ENCODE peak calls at places on chromosome 7, in four cellular contexts. S is GM12878, X is HepG2, F is K562. R is an unnamed sample.

GRCh38 chr7:42217548-42217947 is 19.5 kb downstream of the GLI3 start:
- DNase-seq in S (no peak), X (no peak), F (no peak), R (no peak)

GRCh38 chr7:126803060-126803665 is 449.6 kb downstream of the GRM8 start:
- DNase-seq in S (peak), X (peak), F (peak), R (peak)

GRCh38 chr7:23767514-23767913 is 57.5 kb downstream of the STK31 start:
- DNase-seq in S (no peak), X (no peak), F (no peak), R (no peak)

GRCh38 chr7:36283711-36284130 is 105.9 kb upstream of the ANLN start:
- DNase-seq in S (no peak), X (no peak), F (peak), R (no peak)

GRCh38 chr7:151174246-151175046 is 7.0 kb upstream of the GBX1 start:
- DNase-seq in S (no peak), X (no peak), F (no peak), R (no peak)

GRCh38 chr7:44308741-44309270 is 16.6 kb downstream of the CAMK2B start:
- DNase-seq in S (no peak), X (no peak), F (no peak), R (no peak)

GRCh38 chr7:35289376-35289775 is 35.5 kb upstream of the TBX20 start:
- DNase-seq in S (no peak), X (no peak), F (no peak), R (no peak)

GRCh38 chr7:157709531-157710251 is 372.9 kb downstream of the DNAJB6 start:
- DNase-seq in S (no peak), X (no peak), F (no peak), R (no peak)

GRCh38 chr7:118872568-118872967 is 648.1 kb downstream of the ANKRD7 start:
- DNase-seq in S (no peak), X (peak), F (no peak), R (no peak)

GRCh38 chr7:128322040-128322643 is 21.6 kb downstream of the RBM28 start:
- DNase-seq in S (no peak), X (peak), F (no peak), R (no peak)

GRCh38 chr7:82413237-82413636 is 30.3 kb downstream of the CACNA2D1 start:
- DNase-seq in S (no peak), X (no peak), F (no peak), R (no peak)

GRCh38 chr7:106610996-106611886 is 49.7 kb downstream of the CCDC71L start:
- DNase-seq in S (peak), X (no peak), F (no peak), R (no peak)

GRCh38 chr7:118844748-118845147 is 620.2 kb downstream of the ANKRD7 start:
- DNase-seq in S (no peak), X (peak), F (no peak), R (no peak)

GRCh38 chr7:137343483-137343841 is at the start of gene PTN:
- DNase-seq in S (no peak), X (no peak), F (no peak), R (peak)

GRCh38 chr7:132255898-132256297 is 320.4 kb downstream of the PLXNA4 start:
- DNase-seq in S (no peak), X (peak), F (no peak), R (no peak)

GRCh38 chr7:2417981-2418481 is 14.6 kb downstream of the CHST12 start:
- DNase-seq in S (no peak), X (no peak), F (no peak), R (no peak)

GRCh38 chr7:136993377-136993776 is 124.9 kb downstream of the CHRM2 start:
- DNase-seq in S (no peak), X (no peak), F (no peak), R (no peak)

GRCh38 chr7:158820656-158821055 is 8.7 kb downstream of the ESYT2 start:
- DNase-seq in S (no peak), X (no peak), F (no peak), R (no peak)

GRCh38 chr7:100590077-100590737 is 4.1 kb downstream of the FBXO24 start:
- DNase-seq in S (no peak), X (no peak), F (no peak), R (no peak)

GRCh38 chr7:101077303-101078086 is 7.8 kb upstream of the TRIM56 start:
- DNase-seq in S (peak), X (peak), F (peak), R (peak)

GRCh38 chr7:121798076-121798475 is 74.9 kb upstream of the PTPRZ1 start:
- DNase-seq in S (no peak), X (no peak), F (no peak), R (no peak)

GRCh38 chr7:95951531-95951930 is 179.2 kb downstream of the DYNC1I1 start:
- DNase-seq in S (no peak), X (no peak), F (no peak), R (no peak)

GRCh38 chr7:104958278-104958903 is 55.6 kb upstream of the KMT2E start:
- DNase-seq in S (no peak), X (no peak), F (no peak), R (no peak)

GRCh38 chr7:100887186-100887954 is 2.1 kb downstream of the UFSP1 start:
- DNase-seq in S (peak), X (no peak), F (peak), R (no peak)

GRCh38 chr7:30472771-30473392 is 5.7 kb downstream of the NOD1 start:
- DNase-seq in S (no peak), X (no peak), F (no peak), R (no peak)

GRCh38 chr7:73828107-73828803 is 2.5 kb upstream of the CLDN4 start:
- DNase-seq in S (no peak), X (peak), F (peak), R (peak)

GRCh38 chr7:56083150-56083785 is 9.5 kb downstream of the PHKG1 start:
- DNase-seq in S (no peak), X (no peak), F (no peak), R (no peak)

GRCh38 chr7:40921589-40922315 is 781.1 kb downstream of the INHBA start:
- DNase-seq in S (no peak), X (no peak), F (no peak), R (no peak)

GRCh38 chr7:79876769-79877362 is 257.8 kb upstream of the GNAI1 start:
- DNase-seq in S (no peak), X (no peak), F (no peak), R (no peak)

GRCh38 chr7:87785368-87785995 is 90.7 kb downstream of the SLC25A40 start:
- DNase-seq in S (no peak), X (no peak), F (no peak), R (no peak)

GRCh38 chr7:158924956-158925355 is 68.6 kb downstream of the DYNC2I1 start:
- DNase-seq in S (no peak), X (no peak), F (no peak), R (no peak)

GRCh38 chr7:91288208-91288824 is 24.1 kb downstream of the FZD1 start:
- DNase-seq in S (no peak), X (peak), F (peak), R (peak)

GRCh38 chr7:47488969-47489342 is 93.0 kb downstream of the TNS3 start:
- DNase-seq in S (no peak), X (no peak), F (no peak), R (no peak)
- TF ChIP-seq TARDBP in S (no peak), X (no peak), F (no peak), R (no peak)

DNA sequence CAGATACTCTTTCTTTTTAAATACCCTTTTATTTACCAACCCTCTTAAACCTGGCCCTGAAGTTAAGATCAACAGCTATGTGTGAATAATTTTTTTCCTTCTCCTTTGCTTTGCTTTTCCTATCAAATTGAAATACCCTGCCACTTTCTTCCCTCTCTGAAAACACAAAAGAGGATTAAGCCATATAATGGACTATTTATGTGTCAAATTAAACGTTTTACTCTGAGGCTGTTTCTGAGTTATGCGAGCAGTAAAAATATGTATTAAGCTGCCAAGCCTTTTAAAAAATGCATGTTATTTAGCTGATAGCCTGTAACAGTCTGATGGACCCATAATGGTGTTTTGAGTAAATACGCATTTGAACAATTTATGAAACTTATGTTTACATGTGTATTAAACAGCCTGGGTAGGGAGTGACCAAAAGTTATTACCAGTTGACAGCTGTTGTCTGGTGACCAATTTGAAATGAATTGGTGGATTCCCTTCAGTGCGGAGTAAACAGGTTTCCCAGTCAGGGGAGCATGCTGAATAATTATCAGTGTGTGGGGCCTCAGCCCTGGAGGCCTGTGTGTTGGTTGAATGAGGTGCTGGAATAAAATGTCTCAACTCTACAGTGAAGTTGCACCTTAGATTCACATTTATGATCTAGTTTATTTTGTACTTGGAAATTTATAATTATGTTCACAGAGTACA is 89.6 kb downstream of the AUTS2 start:
- DNase-seq in S (no peak), X (no peak), F (no peak), R (no peak)
- TF ChIP-seq TARDBP in S (no peak), X (no peak), F (no peak), R (no peak)

GRCh38 chr7:77950548-77950947 is 152.0 kb downstream of the PHTF2 start:
- DNase-seq in S (no peak), X (no peak), F (no peak), R (no peak)
- TF ChIP-seq TARDBP in S (no peak), X (no peak), F (no peak), R (no peak)

GRCh38 chr7:130649004-130649790 is 19.4 kb downstream of the COPG2 start:
- DNase-seq in S (peak), X (no peak), F (no peak), R (no peak)
- TF ChIP-seq TARDBP in S (no peak), X (no peak), F (no peak), R (no peak)

DNA sequence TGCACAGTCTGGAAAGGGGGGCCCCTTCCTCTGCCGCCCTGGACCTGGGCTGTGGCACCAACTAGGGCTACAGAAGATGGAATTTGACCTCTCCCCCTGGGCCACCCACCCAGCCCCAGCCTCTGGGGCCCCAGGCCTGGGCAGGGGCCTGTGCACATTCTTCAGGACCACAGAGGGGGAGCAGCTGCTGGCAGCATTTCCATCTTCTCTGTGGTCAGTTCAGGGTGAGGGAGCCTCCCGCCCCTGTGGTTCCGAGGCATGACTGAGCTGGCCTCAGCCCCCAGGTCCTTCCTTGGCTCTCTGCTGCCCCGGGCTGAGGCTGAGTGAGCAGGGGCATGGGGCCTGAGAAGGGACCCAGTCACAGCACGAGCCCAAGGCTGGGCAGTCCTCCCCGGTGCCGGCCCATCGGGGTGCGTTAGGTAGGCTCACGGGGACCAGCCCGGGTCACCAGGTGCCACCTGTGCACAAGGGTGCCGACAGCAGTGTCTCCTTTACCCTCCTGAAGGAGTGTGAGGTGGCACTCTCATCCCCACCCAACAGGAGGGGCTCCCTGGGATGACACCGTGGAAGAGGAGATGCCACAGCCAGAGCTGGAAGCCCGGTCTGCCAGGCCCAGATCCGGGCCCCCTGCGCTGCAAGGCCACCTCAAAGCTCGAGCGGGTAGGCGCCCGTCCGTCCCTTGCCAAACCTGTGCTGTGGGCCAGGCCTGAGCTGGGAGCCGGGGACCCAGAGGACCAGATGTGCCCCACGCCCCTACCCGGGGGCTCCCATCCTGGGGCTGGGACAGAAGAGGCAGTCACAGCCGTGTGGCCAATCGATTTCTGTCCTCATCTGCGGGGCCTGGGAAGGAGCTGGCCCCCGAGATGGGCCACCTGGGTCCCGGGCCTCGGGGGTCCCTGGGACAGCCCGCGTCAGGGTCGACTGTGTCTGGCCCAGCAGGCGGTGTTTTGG is 63.4 kb downstream of the UNCX start:
- DNase-seq in S (no peak), X (no peak), F (no peak), R (no peak)
- TF ChIP-seq TARDBP in S (no peak), X (no peak), F (no peak), R (no peak)

GRCh38 chr7:117675519-117676137 is 195.8 kb downstream of the CFTR start:
- DNase-seq in S (no peak), X (no peak), F (no peak), R (no peak)

GRCh38 chr7:117673367-117673766 is 193.5 kb downstream of the CFTR start:
- DNase-seq in S (no peak), X (no peak), F (no peak), R (no peak)

GRCh38 chr7:117673839-117674238 is 194.0 kb downstream of the CFTR start:
- DNase-seq in S (no peak), X (peak), F (no peak), R (no peak)

GRCh38 chr7:117672433-117672832 is 192.6 kb downstream of the CFTR start:
- DNase-seq in S (no peak), X (no peak), F (no peak), R (no peak)

DNA sequence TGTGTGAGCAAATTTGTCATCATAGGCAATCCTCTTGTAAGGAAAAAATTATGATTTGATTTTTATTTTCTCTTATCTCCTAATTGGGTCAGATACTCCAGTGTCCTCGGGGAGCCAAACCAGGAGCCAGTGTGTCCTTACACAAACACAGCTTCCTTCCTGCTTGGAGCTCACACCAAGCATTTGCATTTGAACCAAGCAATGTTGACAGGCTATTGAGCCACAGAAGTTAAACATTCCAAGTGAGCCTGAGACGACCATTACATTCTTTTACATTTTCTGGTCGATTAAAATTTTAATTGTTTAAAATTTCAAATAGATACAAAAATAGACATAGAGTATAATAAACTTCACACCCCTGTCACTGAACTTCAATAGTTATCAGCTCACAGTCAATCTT is 194.8 kb downstream of the CFTR start:
- DNase-seq in S (no peak), X (no peak), F (no peak), R (no peak)
- TF ChIP-seq TARDBP in S (no peak), X (no peak), F (no peak), R (no peak)

R was measured in HEK293T.